ENCODE peak calls at places on chromosome 6, in four cellular contexts. One of them, this sample, is unnamed.

GRCh38 chr6:33430991-33431879 is 11.4 kb downstream of the SYNGAP1 start:
- DNase-seq in Daoy: peak
- DNase-seq in T-cell: peak
- DNase-seq in activated CD8-positive, alpha-beta memory T cell treated with anti-CD3 and anti-CD28 coated beads for 24 hours: peak
- DNase-seq in this sample: no peak

GRCh38 chr6:127102299-127102698 is 16.2 kb upstream of the RSPO3 start:
- DNase-seq in Daoy: peak
- DNase-seq in T-cell: no peak
- DNase-seq in activated CD8-positive, alpha-beta memory T cell treated with anti-CD3 and anti-CD28 coated beads for 24 hours: no peak
- DNase-seq in this sample: no peak

GRCh38 chr6:1864496-1864895 is 254.8 kb downstream of the FOXC1 start:
- DNase-seq in Daoy: peak
- DNase-seq in T-cell: no peak
- DNase-seq in activated CD8-positive, alpha-beta memory T cell treated with anti-CD3 and anti-CD28 coated beads for 24 hours: no peak
- DNase-seq in this sample: no peak

GRCh38 chr6:142900467-142900961 is 44.5 kb downstream of the HIVEP2 start:
- DNase-seq in Daoy: no peak
- DNase-seq in T-cell: peak
- DNase-seq in activated CD8-positive, alpha-beta memory T cell treated with anti-CD3 and anti-CD28 coated beads for 24 hours: no peak
- DNase-seq in this sample: no peak

GRCh38 chr6:23535071-23535470 is 590.9 kb upstream of the NRSN1 start:
- DNase-seq in Daoy: no peak
- DNase-seq in T-cell: no peak
- DNase-seq in activated CD8-positive, alpha-beta memory T cell treated with anti-CD3 and anti-CD28 coated beads for 24 hours: no peak
- DNase-seq in this sample: no peak

GRCh38 chr6:101544286-101544685 is 150.8 kb downstream of the GRIK2 start:
- DNase-seq in Daoy: no peak
- DNase-seq in T-cell: no peak
- DNase-seq in activated CD8-positive, alpha-beta memory T cell treated with anti-CD3 and anti-CD28 coated beads for 24 hours: no peak
- DNase-seq in this sample: no peak

GRCh38 chr6:158575550-158575949 is 15.7 kb downstream of the TMEM181 start:
- DNase-seq in Daoy: no peak
- DNase-seq in T-cell: no peak
- DNase-seq in activated CD8-positive, alpha-beta memory T cell treated with anti-CD3 and anti-CD28 coated beads for 24 hours: no peak
- DNase-seq in this sample: no peak

GRCh38 chr6:170297577-170298330 is 6.9 kb upstream of the DLL1 start:
- DNase-seq in Daoy: no peak
- DNase-seq in T-cell: no peak
- DNase-seq in activated CD8-positive, alpha-beta memory T cell treated with anti-CD3 and anti-CD28 coated beads for 24 hours: no peak
- DNase-seq in this sample: no peak

GRCh38 chr6:127177030-127177928 is 58.8 kb downstream of the RSPO3 start:
- DNase-seq in Daoy: no peak
- DNase-seq in T-cell: no peak
- DNase-seq in activated CD8-positive, alpha-beta memory T cell treated with anti-CD3 and anti-CD28 coated beads for 24 hours: no peak
- DNase-seq in this sample: no peak